ENCODE peak calls at places on chromosome 14, in ten cellular contexts. V, Q, M, S, G, U, A, C, R and D are unnamed samples.

GRCh38 chr14:30874120-30874998 is at the start of gene COCH:
- DNase-seq in C (peak), R (peak), G (peak), S (no peak), U (peak), Q (no peak), V (no peak), A (peak), M (no peak), D (no peak)

GRCh38 chr14:77275041-77275854 is 4.2 kb upstream of the NGB start:
- DNase-seq in C (no peak), V (no peak), G (peak), M (no peak), S (no peak), A (no peak), U (no peak), R (no peak), Q (no peak), D (no peak)

GRCh38 chr14:22737052-22737451 is 29.4 kb upstream of the OXA1L start:
- DNase-seq in M (peak), A (no peak), G (no peak), V (no peak), Q (peak), R (no peak), U (no peak), C (peak), S (peak), D (no peak)

GRCh38 chr14:72451081-72451972 is 442.6 kb downstream of the DPF3 start:
- DNase-seq in C (peak), M (peak), U (no peak), A (no peak), V (no peak), Q (no peak), G (no peak), R (peak), S (peak), D (no peak)

GRCh38 chr14:95685978-95686922 is at the start of gene TCL1B:
- DNase-seq in A (no peak), C (no peak), V (no peak), G (peak), S (no peak), Q (no peak), M (no peak), R (no peak), U (no peak), D (no peak)

GRCh38 chr14:96852823-96853422 is 55.7 kb downstream of the VRK1 start:
- DNase-seq in V (peak), U (no peak), S (peak), G (no peak), Q (peak), C (no peak), R (no peak), A (no peak), M (peak), D (no peak)

GRCh38 chr14:103801459-103801858 is 45.9 kb downstream of the PPP1R13B start:
- DNase-seq in Q (peak), R (no peak), U (no peak), M (peak), G (no peak), C (no peak), S (peak), A (no peak), V (peak), D (no peak)

GRCh38 chr14:72457641-72458040 is 436.3 kb downstream of the DPF3 start:
- DNase-seq in A (no peak), Q (peak), G (no peak), U (no peak), C (no peak), S (no peak), R (no peak), M (peak), V (no peak), D (peak)

GRCh38 chr14:32478027-32478426 is 148.9 kb downstream of the AKAP6 start:
- DNase-seq in A (no peak), R (no peak), V (peak), C (no peak), M (peak), S (no peak), Q (no peak), U (no peak), G (no peak), D (no peak)

GRCh38 chr14:80381964-80382363 is 170.7 kb upstream of the DIO2 start:
- DNase-seq in M (no peak), A (no peak), G (no peak), Q (no peak), S (no peak), R (no peak), C (no peak), V (no peak), U (no peak), D (no peak)

GRCh38 chr14:63050694-63051093 is 5.4 kb upstream of the KCNH5 start:
- DNase-seq in G (no peak), U (no peak), A (no peak), C (peak), V (no peak), M (no peak), S (no peak), R (no peak), Q (no peak), D (no peak)

GRCh38 chr14:20935303-20935984 is 19.8 kb upstream of the RNASE2 start:
- DNase-seq in V (no peak), G (no peak), C (no peak), Q (no peak), S (no peak), A (no peak), U (no peak), R (no peak), M (no peak), D (no peak)

GRCh38 chr14:52883658-52884057 is 67.2 kb downstream of the FERMT2 start:
- DNase-seq in R (no peak), U (no peak), A (no peak), G (no peak), Q (no peak), M (no peak), S (no peak), C (no peak), V (no peak), D (no peak)

GRCh38 chr14:99601301-99601945 is 2.6 kb downstream of the CCDC85C start:
- DNase-seq in S (peak), C (no peak), U (no peak), M (peak), Q (no peak), R (no peak), G (no peak), V (no peak), A (no peak), D (no peak)

GRCh38 chr14:90490727-90491050 is 93.9 kb downstream of the CALM1 start:
- DNase-seq in A (no peak), Q (no peak), V (no peak), C (no peak), S (no peak), M (no peak), U (no peak), G (no peak), R (no peak), D (no peak)

GRCh38 chr14:71686677-71687076 is 245.6 kb upstream of the RGS6 start:
- DNase-seq in Q (peak), A (no peak), R (no peak), G (no peak), V (no peak), M (peak), C (no peak), S (no peak), U (no peak), D (no peak)

GRCh38 chr14:88565427-88565826 is 2.6 kb downstream of the ZC3H14 start:
- DNase-seq in Q (no peak), A (no peak), C (no peak), M (no peak), R (no peak), G (no peak), V (no peak), U (no peak), S (no peak), D (no peak)

GRCh38 chr14:69615471-69616407 is 4.3 kb downstream of the SUSD6 start:
- DNase-seq in U (peak), A (no peak), C (peak), R (peak), V (peak), Q (peak), S (peak), G (no peak), M (peak), D (no peak)

GRCh38 chr14:50769893-50770500 is 61.0 kb downstream of the NIN start:
- DNase-seq in G (no peak), A (no peak), R (no peak), U (peak), V (no peak), M (no peak), C (no peak), Q (no peak), S (no peak), D (no peak)

GRCh38 chr14:22510527-22511110 is 78.4 kb downstream of the DAD1 start:
- DNase-seq in C (no peak), M (peak), V (no peak), U (no peak), G (no peak), A (no peak), Q (peak), R (no peak), S (no peak), D (no peak)

GRCh38 chr14:65214741-65215140 is 112.4 kb upstream of the MAX start:
- DNase-seq in Q (no peak), C (no peak), R (no peak), S (no peak), G (no peak), U (no peak), M (no peak), A (no peak), V (no peak), D (no peak)

GRCh38 chr14:100304825-100305445 is 1.3 kb downstream of the SLC25A29 start:
- DNase-seq in G (peak), Q (peak), S (peak), C (no peak), R (peak), A (no peak), V (no peak), M (no peak), U (peak), D (no peak)

GRCh38 chr14:103214461-103214958 is 91.2 kb downstream of the TNFAIP2 start:
- DNase-seq in R (no peak), M (no peak), U (no peak), C (no peak), S (no peak), A (no peak), V (no peak), Q (no peak), G (no peak), D (no peak)

GRCh38 chr14:85333313-85333712 is 196.6 kb upstream of the FLRT2 start:
- DNase-seq in C (no peak), R (no peak), S (peak), V (no peak), U (peak), G (peak), Q (peak), M (no peak), A (no peak), D (no peak)

GRCh38 chr14:68633131-68633991 is 159.5 kb downstream of the ZFP36L1 start:
- DNase-seq in M (no peak), A (no peak), C (no peak), Q (no peak), S (no peak), G (no peak), U (no peak), R (no peak), V (no peak), D (no peak)